ENCODE peak calls at places on chromosomes 2 and 18, in ten cellular contexts. I is brain microvascular endothelial cell, C is esophagus squamous epithelium, M is right atrium auricular region, T is heart right ventricle, Z is heart left ventricle, Q is GM23248, O is testis, U is astrocyte, J is foreskin keratinocyte. B is an unnamed sample.
A peak's percentile ranks its signal among the peaks of the same experiment; 100 is the strongest.

GRCh38 chr2:24957221-24957620 is 14.5 kb downstream of the DNAJC27 start:
- DNase-seq in Z (no peak), Q (no peak), J (no peak), U (no peak), M (no peak), C (no peak), T (no peak), I (no peak), O (no peak), B (no peak)

GRCh38 chr2:147095376-147095775 is 749.5 kb upstream of the ACVR2A start:
- DNase-seq in U (no peak), M (no peak), T (no peak), J (no peak), I (no peak), O (no peak), Q (no peak), Z (no peak), C (no peak), B (no peak)

GRCh38 chr18:13613099-13613498 is 113.3 kb downstream of the FAM210A start:
- DNase-seq in J (no peak), Q (no peak), Z (no peak), I (no peak), O (no peak), M (no peak), C (no peak), U (no peak), T (no peak), B (no peak)

GRCh38 chr18:23970161-23971153 is 44.1 kb upstream of the TTC39C start:
- DNase-seq in J (no peak), U (no peak), I (no peak), O (no peak), C (peak; percentile 13), T (no peak), M (no peak), Q (no peak), Z (no peak), B (no peak)

GRCh38 chr2:232522014-232522854 is 2.0 kb downstream of the PRSS56 start:
- DNase-seq in Q (peak; percentile 56), U (no peak), J (no peak), C (no peak), O (peak; percentile 74), Z (peak; percentile 58), M (no peak), I (no peak), T (peak; percentile 22), B (peak; percentile 64)

GRCh38 chr2:216082805-216083204 is 1.1 kb downstream of the TMEM169 start:
- DNase-seq in M (no peak), O (no peak), C (no peak), T (no peak), U (peak; percentile 29), Q (no peak), I (no peak), J (no peak), Z (no peak), B (no peak)

GRCh38 chr18:4931209-4931608 is 265.8 kb downstream of the AKAIN1 start:
- DNase-seq in I (no peak), T (no peak), Z (no peak), Q (no peak), U (no peak), O (no peak), M (no peak), C (no peak), J (no peak), B (no peak)

GRCh38 chr2:64945973-64946736 is 43.0 kb upstream of the SLC1A4 start:
- DNase-seq in U (no peak), Q (no peak), I (peak; percentile 16), T (no peak), Z (no peak), O (no peak), M (no peak), J (peak; percentile 72), C (peak; percentile 10), B (no peak)

GRCh38 chr2:37466533-37467230 is 122.3 kb downstream of the QPCT start:
- DNase-seq in M (no peak), Z (no peak), O (no peak), T (no peak), Q (peak; percentile 11), U (peak; percentile 65), J (no peak), I (no peak), C (no peak), B (no peak)

GRCh38 chr2:62156861-62157496 is 38.9 kb upstream of the B3GNT2 start:
- DNase-seq in O (no peak), Z (no peak), U (no peak), M (no peak), Q (no peak), I (no peak), T (no peak), J (no peak), C (no peak), B (no peak)

GRCh38 chr18:79460445-79461300 is 64.9 kb downstream of the NFATC1 start:
- DNase-seq in M (no peak), O (no peak), T (no peak), J (no peak), C (no peak), Q (no peak), I (no peak), Z (no peak), U (no peak), B (no peak)
- H3K27me3 ChIP-seq in M (no peaks in the 10 kb centered on the region), O (no peaks in the 10 kb centered on the region), T (no peaks in the 10 kb centered on the region), J (no peaks in the 10 kb centered on the region), C (no peaks in the 10 kb centered on the region), Q (no peaks in the 10 kb centered on the region), I (no peaks in the 10 kb centered on the region), Z (no peaks in the 10 kb centered on the region), U (no peaks in the 10 kb centered on the region), B (no peaks in the 10 kb centered on the region)

DNA sequence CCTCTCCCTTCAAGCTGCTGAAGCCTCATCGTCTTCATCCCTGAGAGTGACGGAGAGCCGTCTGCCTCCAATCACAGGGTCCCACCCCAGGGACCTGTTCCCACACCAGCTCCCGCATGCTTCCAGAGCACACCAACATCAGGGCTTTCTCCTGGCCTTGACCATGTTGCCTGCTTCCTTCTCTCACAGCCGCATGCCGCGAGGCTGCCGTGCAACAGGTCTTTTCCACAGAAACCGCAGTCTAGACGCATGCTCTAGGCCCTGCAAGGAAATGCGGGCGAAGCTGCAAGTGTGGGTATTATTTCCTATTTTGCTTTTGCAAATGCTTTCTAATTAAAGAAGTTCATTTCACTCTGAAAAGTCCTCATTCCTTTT is 277.8 kb downstream of the EIPR1 start:
- DNase-seq in I (no peak), U (no peak), Q (no peak), Z (no peak), C (no peak), J (no peak), O (no peak), T (no peak), M (no peak), B (no peak)
- H3K27me3 ChIP-seq in I (no peaks in the 10 kb centered on the region), U (no peaks in the 10 kb centered on the region), Q (no peaks in the 10 kb centered on the region), Z (peaks cover 4% of the 10 kb centered on the region), C (no peaks in the 10 kb centered on the region), J (no peaks in the 10 kb centered on the region), O (no peaks in the 10 kb centered on the region), T (no peaks in the 10 kb centered on the region), M (no peaks in the 10 kb centered on the region), B (no peaks in the 10 kb centered on the region)

GRCh38 chr2:98346259-98347236 is at the start of gene CNGA3:
- DNase-seq in M (no peak), O (peak; percentile 38), J (peak; percentile 7), Q (peak; percentile 57), U (peak; percentile 10), Z (peak; percentile 30), I (no peak), C (no peak), T (no peak), B (no peak)

GRCh38 chr2:98347298-98348065 is 1.2 kb downstream of the CNGA3 start:
- DNase-seq in T (no peak), M (no peak), Q (peak; percentile 9), O (no peak), I (no peak), Z (no peak), C (no peak), J (no peak), U (no peak), B (no peak)

GRCh38 chr2:98355881-98356280 is 9.6 kb downstream of the CNGA3 start:
- DNase-seq in O (no peak), I (no peak), J (no peak), U (no peak), Z (no peak), T (no peak), M (no peak), C (no peak), Q (no peak), B (no peak)

GRCh38 chr2:98348066-98348561 is 1.9 kb downstream of the CNGA3 start:
- DNase-seq in Z (no peak), I (no peak), Q (peak; percentile 18), M (no peak), O (no peak), J (no peak), U (no peak), T (no peak), C (no peak), B (no peak)

DNA sequence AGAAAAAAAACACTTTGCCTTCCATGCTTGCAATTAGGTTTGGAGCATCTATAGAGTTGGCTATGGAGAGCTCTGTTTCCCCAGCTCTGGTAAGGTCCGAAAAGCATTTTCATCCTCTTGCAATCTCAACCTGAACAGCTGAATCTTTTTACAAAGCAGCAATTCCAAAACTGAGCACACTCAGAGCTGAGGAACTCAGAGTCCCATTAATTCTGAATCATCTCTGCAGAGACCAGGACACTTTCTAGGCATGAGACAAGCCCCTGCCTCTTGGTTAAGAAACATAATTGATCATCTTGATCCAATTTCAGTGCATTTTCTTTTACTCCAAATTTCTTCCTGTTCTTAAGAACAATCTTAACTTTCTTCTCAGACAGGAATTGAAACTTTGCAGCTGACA is 4.2 kb downstream of the CNGA3 start:
- DNase-seq in J (no peak), U (no peak), T (no peak), C (no peak), Q (peak; percentile 9), I (no peak), Z (no peak), M (no peak), O (no peak), B (no peak)
- H3K27me3 ChIP-seq in J (peaks cover 74% of the 10 kb centered on the region), U (peaks cover 39% of the 10 kb centered on the region), T (peaks cover 85% of the 10 kb centered on the region), C (peaks cover 29% of the 10 kb centered on the region), Q (peaks cover 34% of the 10 kb centered on the region), I (peaks cover 34% of the 10 kb centered on the region), Z (peaks cover 63% of the 10 kb centered on the region), M (peaks cover 16% of the 10 kb centered on the region), O (no peaks in the 10 kb centered on the region), B (peaks cover 4% of the 10 kb centered on the region)

DNA sequence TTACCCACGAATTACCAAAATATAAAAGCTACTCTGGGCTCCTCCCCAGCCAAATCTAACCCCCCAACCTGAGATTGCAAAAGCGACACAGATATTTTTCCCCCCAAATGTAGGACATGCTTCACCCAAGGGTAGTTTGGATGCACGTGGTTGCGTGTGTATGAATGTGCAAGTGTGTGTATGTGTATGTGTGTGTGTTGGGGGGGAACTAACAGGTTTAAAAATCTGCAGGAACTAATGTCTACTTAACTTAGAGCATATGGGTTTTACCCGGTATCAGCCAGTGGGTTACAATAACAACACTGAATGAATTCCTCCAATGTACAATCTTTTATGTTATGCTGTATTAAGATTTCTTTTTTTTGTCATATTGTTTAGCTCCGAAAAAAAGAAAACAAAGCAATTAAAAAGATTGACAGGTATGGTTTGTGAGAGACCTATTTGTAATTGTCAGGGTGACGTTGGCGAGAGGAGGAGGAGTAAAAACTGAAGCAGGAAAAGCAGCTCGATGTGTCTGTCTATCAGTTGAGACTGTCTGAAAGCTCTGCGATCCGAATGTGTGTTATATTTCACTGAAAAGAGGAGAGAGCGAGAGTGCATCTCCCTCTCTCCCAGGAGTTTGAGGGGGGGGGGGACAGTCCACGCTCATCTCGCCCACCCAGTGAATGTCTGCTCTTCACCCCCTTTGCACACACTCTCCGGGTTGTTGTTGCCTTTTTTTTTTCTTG is at the start of gene TSHZ1:
- DNase-seq in M (no peak), I (peak; percentile 81), U (peak; percentile 83), T (peak; percentile 83), O (peak; percentile 89), Q (peak; percentile 92), Z (peak; percentile 75), J (peak; percentile 89), C (peak; percentile 46), B (peak; percentile 66)
- H3K27me3 ChIP-seq in M (no peaks in the 10 kb centered on the region), I (no peaks in the 10 kb centered on the region), U (no peaks in the 10 kb centered on the region), T (no peaks in the 10 kb centered on the region), O (no peaks in the 10 kb centered on the region), Q (no peaks in the 10 kb centered on the region), Z (no peaks in the 10 kb centered on the region), J (no peaks in the 10 kb centered on the region), C (no peaks in the 10 kb centered on the region), B (no peaks in the 10 kb centered on the region)